ENCODE peak calls at places on chromosomes 5 and 9, in six cellular contexts. I is K562, W is HepG2, E is A549, K is GM12878, F is endothelial cell of umbilical vein. A is an unnamed sample.
A peak's percentile ranks its signal among the peaks of the same experiment; 100 is the strongest.

GRCh38 chr9:87573841-87574342 is 76.2 kb downstream of the DAPK1 start:
- DNase-seq in I (no peak), W (no peak), E (no peak), K (no peak), F (no peak), A (no peak)

GRCh38 chr5:7902201-7902600 is 33.3 kb downstream of the MTRR start:
- DNase-seq in I (no peak), W (no peak), E (no peak), K (no peak), F (no peak), A (no peak)

GRCh38 chr5:82150562-82150961 is 127.6 kb downstream of the RPS23 start:
- DNase-seq in I (no peak), W (no peak), E (no peak), K (no peak), F (no peak), A (no peak)

GRCh38 chr9:116494815-116495634 is 192.1 kb upstream of the TRIM32 start:
- DNase-seq in I (peak; percentile 51), W (peak; percentile 26), E (peak; percentile 32), K (no peak), F (no peak), A (peak; percentile 27)

GRCh38 chr9:129077236-129077635 is 3.7 kb upstream of the DOLPP1 start:
- DNase-seq in I (no peak), W (no peak), E (no peak), K (no peak), F (no peak), A (no peak)

GRCh38 chr5:112973904-112974303 is 2.7 kb upstream of the DCP2 start:
- DNase-seq in I (peak; percentile 32), W (no peak), E (no peak), K (no peak), F (no peak), A (no peak)

GRCh38 chr9:133344071-133344470 is 3.9 kb downstream of the MED22 start:
- DNase-seq in I (no peak), W (no peak), E (no peak), K (no peak), F (no peak), A (no peak)

GRCh38 chr5:57680686-57681085 is 198.1 kb upstream of the ACTBL2 start:
- DNase-seq in I (no peak), W (no peak), E (no peak), K (no peak), F (no peak), A (no peak)

GRCh38 chr5:1413611-1414241 is 31.5 kb downstream of the SLC6A3 start:
- DNase-seq in I (no peak), W (no peak), E (no peak), K (no peak), F (no peak), A (no peak)

GRCh38 chr5:36607838-36608783 is 1.7 kb downstream of the SLC1A3 start:
- DNase-seq in I (no peak), W (no peak), E (no peak), K (no peak), F (no peak), A (peak; percentile 34)

GRCh38 chr5:64518784-64519183 is 13.0 kb downstream of the RGS7BP start:
- DNase-seq in I (no peak), W (no peak), E (no peak), K (no peak), F (no peak), A (no peak)

GRCh38 chr5:179401-179800 is 11.9 kb upstream of the LRRC14B start:
- DNase-seq in I (no peak), W (no peak), E (no peak), K (no peak), F (no peak), A (no peak)

GRCh38 chr5:138488481-138488945 is 23.2 kb downstream of the EGR1 start:
- DNase-seq in I (peak; percentile 66), W (no peak), E (no peak), K (no peak), F (peak; percentile 0), A (peak; percentile 32)

GRCh38 chr9:73039253-73039915 is 86.5 kb upstream of the ALDH1A1 start:
- DNase-seq in I (no peak), W (no peak), E (no peak), K (no peak), F (peak; percentile 43), A (no peak)

GRCh38 chr5:7714697-7715096 is 136.2 kb downstream of the CFAP90 start:
- DNase-seq in I (no peak), W (no peak), E (no peak), K (no peak), F (no peak), A (no peak)

GRCh38 chr5:371811-372555 is 50.5 kb downstream of the AHRR start:
- DNase-seq in I (no peak), W (no peak), E (no peak), K (no peak), F (no peak), A (peak; percentile 95)

GRCh38 chr5:145941096-145941676 is 4.8 kb downstream of the SH3RF2 start:
- DNase-seq in I (no peak), W (no peak), E (no peak), K (no peak), F (no peak), A (no peak)
- H3K4me3 ChIP-seq in I (no peak overlapping the region), W (no peak overlapping the region), E (no peak overlapping the region), K (no peak overlapping the region), F (no peak overlapping the region), A (no peak overlapping the region)

GRCh38 chr5:172523146-172523745 is 68.9 kb upstream of the SH3PXD2B start:
- DNase-seq in I (no peak), W (no peak), E (no peak), K (no peak), F (no peak), A (no peak)
- TF ChIP-seq MYC in I (no peak), W (no peak), E (no peak), K (no peak), F (no peak), A (no peak)

DNA sequence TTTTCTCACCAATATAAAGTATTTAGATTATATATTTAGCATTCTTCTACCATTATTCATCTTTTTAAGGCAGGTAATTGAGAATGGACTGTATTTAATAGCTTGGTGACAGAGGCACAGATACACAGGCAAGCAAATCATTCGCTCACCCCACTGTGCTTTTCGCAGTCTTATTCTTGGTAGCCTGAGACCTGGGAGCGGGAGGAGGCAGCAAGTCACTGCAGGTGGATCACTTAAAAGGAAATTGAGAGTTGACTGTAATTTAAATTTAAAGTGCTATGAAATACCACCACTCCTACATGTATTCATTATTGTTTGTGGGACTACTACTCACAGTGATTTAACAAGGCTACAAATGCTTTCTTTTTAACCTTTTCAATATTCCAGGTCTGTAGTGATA is 9.7 kb downstream of the RICTOR start:
- DNase-seq in I (no peak), W (no peak), E (no peak), K (no peak), F (no peak), A (no peak)
- H3K4me3 ChIP-seq in I (no peak overlapping the region), W (no peak overlapping the region), E (no peak overlapping the region), K (no peak overlapping the region), F (no peak overlapping the region), A (no peak overlapping the region)

DNA sequence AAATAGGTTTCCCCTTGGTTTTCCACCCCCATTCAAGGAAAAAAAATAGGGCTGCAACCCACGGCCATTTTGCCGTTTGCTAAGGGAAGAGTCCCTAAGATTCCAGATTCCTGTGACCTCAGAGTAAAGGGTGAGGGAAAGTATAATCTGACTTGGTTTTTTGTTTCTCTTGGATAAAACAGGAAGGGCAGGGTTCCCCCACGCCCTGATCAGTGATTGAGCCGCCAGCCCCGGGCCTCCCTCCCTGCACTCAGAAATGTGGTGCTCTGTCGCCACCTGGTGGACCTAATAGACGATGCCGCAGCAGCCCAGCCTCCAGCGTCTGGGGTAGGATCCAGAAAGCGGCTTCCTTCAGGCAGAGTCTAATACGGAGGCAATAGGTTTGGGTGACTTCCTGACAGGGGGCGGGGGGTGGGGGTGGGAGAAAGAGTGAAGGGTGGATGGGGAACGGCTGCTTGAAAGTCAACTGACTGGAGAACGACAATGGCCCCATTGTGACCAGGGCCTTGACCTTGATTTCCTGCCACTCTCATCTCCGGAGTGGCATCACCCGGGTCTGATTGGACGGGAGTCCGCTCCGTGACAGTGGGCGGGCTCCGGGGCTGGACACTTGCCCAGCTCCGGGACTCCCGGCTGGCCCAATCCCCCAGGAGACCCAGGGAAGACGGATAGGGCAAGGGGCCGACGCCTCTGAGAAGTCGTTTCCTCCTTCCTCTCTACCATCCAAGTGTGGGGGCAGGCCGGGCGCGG is 17.8 kb upstream of the CYSTM1 start:
- DNase-seq in I (peak; percentile 90), W (peak; percentile 91), E (peak; percentile 80), K (peak; percentile 33), F (peak; percentile 75), A (peak; percentile 79)
- TF ChIP-seq MYC in I (no peak), W (no peak), E (no peak), K (no peak), F (no peak), A (no peak)

GRCh38 chr5:154664869-154665268 is 90.3 kb upstream of the LARP1 start:
- DNase-seq in I (no peak), W (no peak), E (no peak), K (no peak), F (no peak), A (no peak)
- H3K4me3 ChIP-seq in I (no peak overlapping the region), W (no peak overlapping the region), E (no peak overlapping the region), K (no peak overlapping the region), F (no peak overlapping the region), A (no peak overlapping the region)

GRCh38 chr9:38422555-38423245 is 1.6 kb downstream of the IGFBPL1 start:
- DNase-seq in I (no peak), W (no peak), E (no peak), K (no peak), F (no peak), A (no peak)

GRCh38 chr9:38419216-38419615 is 5.0 kb downstream of the IGFBPL1 start:
- DNase-seq in I (no peak), W (no peak), E (no peak), K (no peak), F (no peak), A (no peak)

GRCh38 chr9:38423273-38423938 is 848 bp downstream of the IGFBPL1 start:
- DNase-seq in I (no peak), W (no peak), E (no peak), K (no peak), F (no peak), A (no peak)

GRCh38 chr9:38423939-38424843 is at the start of gene IGFBPL1:
- DNase-seq in I (no peak), W (no peak), E (peak; percentile 47), K (no peak), F (peak; percentile 29), A (no peak)

GRCh38 chr9:38421498-38422211 is 2.6 kb downstream of the IGFBPL1 start:
- DNase-seq in I (no peak), W (no peak), E (no peak), K (no peak), F (no peak), A (peak; percentile 23)
- TF ChIP-seq MYC in I (no peak), W (no peak), E (no peak), K (no peak), F (no peak), A (no peak)

DNA sequence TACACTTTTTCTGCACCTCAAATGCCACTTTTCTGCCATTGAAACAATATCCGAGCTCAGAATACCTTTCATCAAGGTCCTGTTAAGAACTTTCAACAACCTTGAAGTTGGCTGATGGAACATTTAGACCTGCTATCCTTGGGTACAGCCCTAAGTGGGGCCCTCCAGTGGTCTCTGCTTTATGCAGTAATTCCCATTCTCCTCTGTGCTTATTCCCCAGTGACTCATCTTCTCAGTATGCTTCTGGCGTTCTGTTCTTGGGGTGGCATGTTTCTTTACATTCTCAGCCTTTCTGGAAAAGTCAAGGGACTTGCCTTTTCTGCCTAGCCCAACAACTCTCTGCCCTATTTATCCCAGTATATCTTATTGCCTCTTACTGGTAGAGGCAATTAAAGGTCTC is 7.1 kb downstream of the ANP32B start:
- DNase-seq in I (peak; percentile 28), W (no peak), E (peak; percentile 31), K (no peak), F (peak; percentile 40), A (peak; percentile 43)
- H3K4me3 ChIP-seq in I (no peak overlapping the region), W (no peak overlapping the region), E (no peak overlapping the region), K (no peak overlapping the region), F (no peak overlapping the region), A (no peak overlapping the region)

A was measured in NB4.